ENCODE peak calls at places on chromosome 18, in five cellular contexts. One of them, this sample, is unnamed.

GRCh38 chr18:1002653-1003178 is 98.0 kb downstream of the ADCYAP1 start:
- DNase-seq in NCI-H1105 treated with DMSO at 0.1 percent for 48 hours: no peak
- DNase-seq in NCI-H69: no peak
- DNase-seq in M059J: peak; percentile 88
- DNase-seq in hypothalamus: no peak
- DNase-seq in this sample: peak; percentile 44

GRCh38 chr18:13379062-13379800 is 160.7 kb downstream of the LDLRAD4 start:
- DNase-seq in NCI-H1105 treated with DMSO at 0.1 percent for 48 hours: no peak
- DNase-seq in NCI-H69: peak; percentile 85
- DNase-seq in M059J: no peak
- DNase-seq in hypothalamus: no peak
- DNase-seq in this sample: no peak

GRCh38 chr18:54023471-54023870 is 201.0 kb downstream of the MBD2 start:
- DNase-seq in NCI-H1105 treated with DMSO at 0.1 percent for 48 hours: no peak
- DNase-seq in NCI-H69: no peak
- DNase-seq in M059J: peak; percentile 77
- DNase-seq in hypothalamus: no peak
- DNase-seq in this sample: no peak

GRCh38 chr18:59055345-59056032 is 84.2 kb upstream of the SEC11C start:
- DNase-seq in NCI-H1105 treated with DMSO at 0.1 percent for 48 hours: no peak
- DNase-seq in NCI-H69: peak; percentile 62
- DNase-seq in M059J: no peak
- DNase-seq in hypothalamus: no peak
- DNase-seq in this sample: no peak

GRCh38 chr18:43893001-43893637 is 615.8 kb upstream of the SYT4 start:
- DNase-seq in NCI-H1105 treated with DMSO at 0.1 percent for 48 hours: no peak
- DNase-seq in NCI-H69: peak; percentile 33
- DNase-seq in M059J: peak; percentile 96
- DNase-seq in hypothalamus: no peak
- DNase-seq in this sample: peak; percentile 99

GRCh38 chr18:48033770-48034650 is 103.6 kb upstream of the SMAD2 start:
- DNase-seq in NCI-H1105 treated with DMSO at 0.1 percent for 48 hours: no peak
- DNase-seq in NCI-H69: no peak
- DNase-seq in M059J: no peak
- DNase-seq in hypothalamus: no peak
- DNase-seq in this sample: no peak

GRCh38 chr18:59008302-59008974 is 131.2 kb upstream of the SEC11C start:
- DNase-seq in NCI-H1105 treated with DMSO at 0.1 percent for 48 hours: no peak
- DNase-seq in NCI-H69: peak; percentile 75
- DNase-seq in M059J: peak; percentile 91
- DNase-seq in hypothalamus: no peak
- DNase-seq in this sample: peak; percentile 96

GRCh38 chr18:79418236-79418635 is 22.5 kb downstream of the NFATC1 start:
- DNase-seq in NCI-H1105 treated with DMSO at 0.1 percent for 48 hours: no peak
- DNase-seq in NCI-H69: no peak
- DNase-seq in M059J: no peak
- DNase-seq in hypothalamus: no peak
- DNase-seq in this sample: no peak

GRCh38 chr18:9629709-9630108 is 15.3 kb upstream of the PPP4R1 start:
- DNase-seq in NCI-H1105 treated with DMSO at 0.1 percent for 48 hours: no peak
- DNase-seq in NCI-H69: peak; percentile 62
- DNase-seq in M059J: no peak
- DNase-seq in hypothalamus: no peak
- DNase-seq in this sample: no peak

GRCh38 chr18:50934545-50935211 is 33.2 kb upstream of the ELAC1 start:
- DNase-seq in NCI-H1105 treated with DMSO at 0.1 percent for 48 hours: no peak
- DNase-seq in NCI-H69: no peak
- DNase-seq in M059J: no peak
- DNase-seq in hypothalamus: no peak
- DNase-seq in this sample: no peak

GRCh38 chr18:8609711-8610441 is 639 bp downstream of the RAB12 start:
- DNase-seq in NCI-H1105 treated with DMSO at 0.1 percent for 48 hours: no peak
- DNase-seq in NCI-H69: peak; percentile 75
- DNase-seq in M059J: peak; percentile 16
- DNase-seq in hypothalamus: no peak
- DNase-seq in this sample: peak; percentile 8

GRCh38 chr18:62834715-62835114 is 119.4 kb downstream of the PHLPP1 start:
- DNase-seq in NCI-H1105 treated with DMSO at 0.1 percent for 48 hours: no peak
- DNase-seq in NCI-H69: no peak
- DNase-seq in M059J: no peak
- DNase-seq in hypothalamus: no peak
- DNase-seq in this sample: no peak

GRCh38 chr18:52175406-52175805 is 164.6 kb upstream of the DCC start:
- DNase-seq in NCI-H1105 treated with DMSO at 0.1 percent for 48 hours: no peak
- DNase-seq in NCI-H69: peak; percentile 32
- DNase-seq in M059J: no peak
- DNase-seq in hypothalamus: no peak
- DNase-seq in this sample: no peak

GRCh38 chr18:79748321-79749157 is 49.2 kb upstream of the KCNG2 start:
- DNase-seq in NCI-H1105 treated with DMSO at 0.1 percent for 48 hours: no peak
- DNase-seq in NCI-H69: peak; percentile 27
- DNase-seq in M059J: no peak
- DNase-seq in hypothalamus: no peak
- DNase-seq in this sample: no peak

GRCh38 chr18:11809895-11810294 is 41.3 kb upstream of the CHMP1B start:
- DNase-seq in NCI-H1105 treated with DMSO at 0.1 percent for 48 hours: no peak
- DNase-seq in NCI-H69: no peak
- DNase-seq in M059J: no peak
- DNase-seq in hypothalamus: no peak
- DNase-seq in this sample: no peak

GRCh38 chr18:23825978-23826405 is 136.7 kb downstream of the LAMA3 start:
- DNase-seq in NCI-H1105 treated with DMSO at 0.1 percent for 48 hours: no peak
- DNase-seq in NCI-H69: no peak
- DNase-seq in M059J: peak; percentile 92
- DNase-seq in hypothalamus: peak; percentile 42
- DNase-seq in this sample: peak; percentile 97

GRCh38 chr18:7766817-7767216 is 199.7 kb downstream of the PTPRM start:
- DNase-seq in NCI-H1105 treated with DMSO at 0.1 percent for 48 hours: no peak
- DNase-seq in NCI-H69: peak; percentile 34
- DNase-seq in M059J: no peak
- DNase-seq in hypothalamus: no peak
- DNase-seq in this sample: no peak

GRCh38 chr18:45221363-45221762 is 393.9 kb upstream of the SLC14A2 start:
- DNase-seq in NCI-H1105 treated with DMSO at 0.1 percent for 48 hours: no peak
- DNase-seq in NCI-H69: no peak
- DNase-seq in M059J: peak; percentile 52
- DNase-seq in hypothalamus: no peak
- DNase-seq in this sample: peak; percentile 60

GRCh38 chr18:61699397-61700090 is 193.3 kb downstream of the RNF152 start:
- DNase-seq in NCI-H1105 treated with DMSO at 0.1 percent for 48 hours: no peak
- DNase-seq in NCI-H69: no peak
- DNase-seq in M059J: no peak
- DNase-seq in hypothalamus: no peak
- DNase-seq in this sample: no peak

GRCh38 chr18:48754993-48755473 is 195.7 kb downstream of the SMAD7 start:
- DNase-seq in NCI-H1105 treated with DMSO at 0.1 percent for 48 hours: no peak
- DNase-seq in NCI-H69: no peak
- DNase-seq in M059J: no peak
- DNase-seq in hypothalamus: no peak
- DNase-seq in this sample: peak; percentile 4

GRCh38 chr18:48914581-48915251 is 36.0 kb downstream of the SMAD7 start:
- DNase-seq in NCI-H1105 treated with DMSO at 0.1 percent for 48 hours: no peak
- DNase-seq in NCI-H69: no peak
- DNase-seq in M059J: no peak
- DNase-seq in hypothalamus: no peak
- DNase-seq in this sample: no peak

GRCh38 chr18:62938006-62938405 is 222.7 kb downstream of the PHLPP1 start:
- DNase-seq in NCI-H1105 treated with DMSO at 0.1 percent for 48 hours: no peak
- DNase-seq in NCI-H69: no peak
- DNase-seq in M059J: no peak
- DNase-seq in hypothalamus: no peak
- DNase-seq in this sample: no peak

GRCh38 chr18:13377496-13377895 is 158.9 kb downstream of the LDLRAD4 start:
- DNase-seq in NCI-H1105 treated with DMSO at 0.1 percent for 48 hours: no peak
- DNase-seq in NCI-H69: no peak
- DNase-seq in M059J: peak; percentile 58
- DNase-seq in hypothalamus: no peak
- DNase-seq in this sample: peak; percentile 80

GRCh38 chr18:61980355-61980754 is 87.5 kb upstream of the RNF152 start:
- DNase-seq in NCI-H1105 treated with DMSO at 0.1 percent for 48 hours: no peak
- DNase-seq in NCI-H69: no peak
- DNase-seq in M059J: no peak
- DNase-seq in hypothalamus: no peak
- DNase-seq in this sample: no peak

GRCh38 chr18:62368100-62368499 is 43.0 kb downstream of the TNFRSF11A start:
- DNase-seq in NCI-H1105 treated with DMSO at 0.1 percent for 48 hours: no peak
- DNase-seq in NCI-H69: no peak
- DNase-seq in M059J: no peak
- DNase-seq in hypothalamus: no peak
- DNase-seq in this sample: no peak

GRCh38 chr18:26479065-26479685 is 69.2 kb downstream of the KCTD1 start:
- DNase-seq in NCI-H1105 treated with DMSO at 0.1 percent for 48 hours: no peak
- DNase-seq in NCI-H69: no peak
- DNase-seq in M059J: no peak
- DNase-seq in hypothalamus: no peak
- DNase-seq in this sample: no peak

GRCh38 chr18:76968073-76968472 is 145.7 kb downstream of the ZNF236 start:
- DNase-seq in NCI-H1105 treated with DMSO at 0.1 percent for 48 hours: no peak
- DNase-seq in NCI-H69: no peak
- DNase-seq in M059J: no peak
- DNase-seq in hypothalamus: no peak
- DNase-seq in this sample: no peak

GRCh38 chr18:50933684-50934083 is 34.2 kb upstream of the ELAC1 start:
- DNase-seq in NCI-H1105 treated with DMSO at 0.1 percent for 48 hours: no peak
- DNase-seq in NCI-H69: no peak
- DNase-seq in M059J: no peak
- DNase-seq in hypothalamus: no peak
- DNase-seq in this sample: no peak

GRCh38 chr18:22822841-22823508 is 110.2 kb upstream of the RBBP8 start:
- DNase-seq in NCI-H1105 treated with DMSO at 0.1 percent for 48 hours: no peak
- DNase-seq in NCI-H69: no peak
- DNase-seq in M059J: no peak
- DNase-seq in hypothalamus: no peak
- DNase-seq in this sample: no peak

GRCh38 chr18:58045265-58046086 is 1.4 kb downstream of the NEDD4L start:
- DNase-seq in NCI-H1105 treated with DMSO at 0.1 percent for 48 hours: peak; percentile 73
- DNase-seq in NCI-H69: peak; percentile 97
- DNase-seq in M059J: peak; percentile 83
- DNase-seq in hypothalamus: peak; percentile 30
- DNase-seq in this sample: peak; percentile 83

GRCh38 chr18:55546873-55547704 is 40.9 kb downstream of the TCF4 start:
- DNase-seq in NCI-H1105 treated with DMSO at 0.1 percent for 48 hours: peak; percentile 67
- DNase-seq in NCI-H69: peak; percentile 72
- DNase-seq in M059J: peak; percentile 76
- DNase-seq in hypothalamus: no peak
- DNase-seq in this sample: peak; percentile 14

GRCh38 chr18:63890950-63891304 is 3.4 kb downstream of the SERPINB2 start:
- DNase-seq in NCI-H1105 treated with DMSO at 0.1 percent for 48 hours: no peak
- DNase-seq in NCI-H69: peak; percentile 67
- DNase-seq in M059J: peak; percentile 65
- DNase-seq in hypothalamus: no peak
- DNase-seq in this sample: no peak

This sample was measured in kidney tubule cell.